ENCODE peak calls at places on chromosome 7, in seven cellular contexts. I, U, N, H, F, E and J are unnamed samples.

GRCh38 chr7:11835260-11835659 is 3.3 kb upstream of the THSD7A start:
- DNase-seq in I (no peak), H (peak; percentile 53), F (no peak), U (peak; percentile 58), N (no peak), E (no peak), J (no peak)

GRCh38 chr7:46969303-46970130 is 612.4 kb downstream of the TNS3 start:
- DNase-seq in F (no peak), I (no peak), E (no peak), N (peak; percentile 51), U (no peak), H (no peak), J (no peak)

GRCh38 chr7:128129224-128129864 is 98.1 kb upstream of the LRRC4 start:
- DNase-seq in N (no peak), I (no peak), E (no peak), U (no peak), F (no peak), H (no peak), J (peak; percentile 26)

GRCh38 chr7:124800386-124800785 is 34.8 kb upstream of the GPR37 start:
- DNase-seq in H (no peak), N (no peak), F (no peak), I (no peak), E (no peak), U (no peak), J (no peak)

GRCh38 chr7:3415730-3416366 is 114.8 kb downstream of the SDK1 start:
- DNase-seq in H (no peak), U (no peak), N (no peak), F (no peak), I (no peak), E (no peak), J (no peak)

GRCh38 chr7:12884856-12885440 is 197.5 kb downstream of the ARL4A start:
- DNase-seq in H (no peak), N (peak; percentile 59), I (no peak), U (no peak), E (no peak), F (no peak), J (no peak)

GRCh38 chr7:124764071-124764846 is 1.3 kb downstream of the GPR37 start:
- DNase-seq in E (no peak), I (no peak), H (no peak), U (peak; percentile 71), F (no peak), N (peak; percentile 12), J (no peak)

GRCh38 chr7:151429555-151430331 is 10.2 kb downstream of the CRYGN start:
- DNase-seq in F (peak; percentile 77), N (no peak), U (peak; percentile 97), E (no peak), I (peak; percentile 63), H (no peak), J (no peak)

GRCh38 chr7:20735346-20736065 is 51.2 kb downstream of the SP8 start:
- DNase-seq in U (peak; percentile 87), N (no peak), H (no peak), I (no peak), F (no peak), E (no peak), J (no peak)

GRCh38 chr7:134804854-134805253 is 25.4 kb downstream of the CALD1 start:
- DNase-seq in U (no peak), I (no peak), H (no peak), E (no peak), F (no peak), N (no peak), J (no peak)

GRCh38 chr7:36764929-36765328 is 40.6 kb upstream of the AOAH start:
- DNase-seq in U (no peak), F (no peak), H (no peak), E (no peak), N (no peak), I (no peak), J (no peak)

GRCh38 chr7:137992042-137992737 is 9.7 kb downstream of the CREB3L2 start:
- DNase-seq in F (no peak), E (no peak), I (no peak), N (peak; percentile 81), H (no peak), U (peak; percentile 58), J (no peak)